ENCODE peak calls at places on chromosome 17, in seven cellular contexts. U is foreskin fibroblast, Y is ovary, V is AG04450, N is endodermal cell, B is HCT116, C is OCI-LY7. L is an unnamed sample.

GRCh38 chr17:80780381-80781187 is 211.1 kb upstream of the CHMP6 start:
- DNase-seq in B (no peak), N (no peak), U (no peak), Y (no peak), V (no peak), C (peak; percentile 95), L (no peak)

GRCh38 chr17:48748728-48749566 is 20.4 kb upstream of the HOXB13 start:
- DNase-seq in V (no peak), Y (no peak), N (no peak), U (no peak), B (no peak), C (no peak), L (no peak)

GRCh38 chr17:74296548-74296936 is 22.5 kb downstream of the DNAI2 start:
- DNase-seq in Y (peak; percentile 76), N (peak; percentile 94), B (peak; percentile 57), U (peak; percentile 47), V (no peak), C (peak; percentile 39), L (peak; percentile 86)

GRCh38 chr17:47811709-47812108 is 9.9 kb downstream of the OSBPL7 start:
- DNase-seq in V (no peak), Y (no peak), C (no peak), U (peak; percentile 23), B (no peak), N (no peak), L (no peak)

GRCh38 chr17:64209983-64210382 is 53.1 kb downstream of the TEX2 start:
- DNase-seq in N (no peak), V (no peak), Y (no peak), C (no peak), B (no peak), U (no peak), L (no peak)

GRCh38 chr17:43830510-43831145 is 2.3 kb downstream of the MPP3 start:
- DNase-seq in B (no peak), V (no peak), Y (no peak), U (no peak), C (no peak), N (no peak), L (no peak)

GRCh38 chr17:14805348-14805747 is 459.8 kb downstream of the PMP22 start:
- DNase-seq in B (no peak), U (no peak), C (peak; percentile 14), Y (no peak), N (peak; percentile 73), V (no peak), L (no peak)

GRCh38 chr17:31699281-31699680 is 159.8 kb downstream of the COPRS start:
- DNase-seq in N (no peak), U (no peak), B (no peak), C (no peak), Y (no peak), V (no peak), L (no peak)

GRCh38 chr17:72580321-72581127 is 459.7 kb downstream of the SOX9 start:
- DNase-seq in C (no peak), Y (no peak), U (no peak), V (no peak), B (no peak), N (peak; percentile 65), L (no peak)

GRCh38 chr17:9294661-9295210 is 273.4 kb downstream of the NTN1 start:
- DNase-seq in U (no peak), C (no peak), N (peak; percentile 38), B (no peak), Y (no peak), V (no peak), L (no peak)

GRCh38 chr17:67322039-67322787 is 44.2 kb downstream of the PSMD12 start:
- DNase-seq in U (no peak), V (no peak), Y (no peak), N (peak; percentile 92), C (no peak), B (no peak), L (peak; percentile 49)

GRCh38 chr17:40538936-40539705 is 26.2 kb downstream of the CCR7 start:
- DNase-seq in N (peak; percentile 90), C (no peak), V (no peak), U (no peak), B (no peak), Y (no peak), L (no peak)

GRCh38 chr17:58630883-58631522 is 60.8 kb downstream of the TEX14 start:
- DNase-seq in B (peak; percentile 98), Y (no peak), C (no peak), N (peak; percentile 95), V (no peak), U (no peak), L (peak; percentile 86)

GRCh38 chr17:27634026-27634335 is 3.0 kb downstream of the LGALS9 start:
- DNase-seq in V (no peak), U (no peak), C (no peak), B (no peak), Y (no peak), N (no peak), L (no peak)

GRCh38 chr17:40559016-40559853 is 6.0 kb downstream of the CCR7 start:
- DNase-seq in N (peak; percentile 47), U (peak; percentile 77), C (no peak), V (no peak), Y (no peak), B (no peak), L (no peak)

GRCh38 chr17:5526821-5527598 is 40.6 kb downstream of the MIS12 start:
- DNase-seq in C (no peak), U (peak; percentile 99), N (no peak), V (peak; percentile 91), Y (no peak), B (peak; percentile 75), L (peak; percentile 79)

GRCh38 chr17:27216836-27217235 is 77.1 kb upstream of the WSB1 start:
- DNase-seq in N (no peak), V (no peak), C (peak; percentile 70), U (no peak), Y (no peak), B (no peak), L (no peak)

GRCh38 chr17:9646556-9646905 is 1.2 kb downstream of the USP43 start:
- DNase-seq in N (peak; percentile 75), B (no peak), C (no peak), U (no peak), V (no peak), Y (no peak), L (no peak)

GRCh38 chr17:27980035-27980434 is 62.4 kb upstream of the NLK start:
- DNase-seq in B (no peak), V (peak; percentile 7), C (no peak), N (no peak), Y (no peak), U (no peak), L (no peak)

GRCh38 chr17:58120195-58120822 is 27.9 kb upstream of the OR4D1 start:
- DNase-seq in C (peak; percentile 55), Y (peak; percentile 30), U (peak; percentile 83), V (peak; percentile 18), N (peak; percentile 92), B (peak; percentile 33), L (peak; percentile 90)

GRCh38 chr17:17320911-17321220 is 17.7 kb downstream of the NT5M start:
- DNase-seq in U (no peak), V (no peak), Y (peak; percentile 6), C (no peak), B (no peak), N (peak; percentile 39), L (no peak)

GRCh38 chr17:40514013-40514875 is 12.8 kb upstream of the TNS4 start:
- DNase-seq in B (no peak), Y (no peak), V (no peak), C (no peak), U (no peak), N (peak; percentile 38), L (no peak)

DNA sequence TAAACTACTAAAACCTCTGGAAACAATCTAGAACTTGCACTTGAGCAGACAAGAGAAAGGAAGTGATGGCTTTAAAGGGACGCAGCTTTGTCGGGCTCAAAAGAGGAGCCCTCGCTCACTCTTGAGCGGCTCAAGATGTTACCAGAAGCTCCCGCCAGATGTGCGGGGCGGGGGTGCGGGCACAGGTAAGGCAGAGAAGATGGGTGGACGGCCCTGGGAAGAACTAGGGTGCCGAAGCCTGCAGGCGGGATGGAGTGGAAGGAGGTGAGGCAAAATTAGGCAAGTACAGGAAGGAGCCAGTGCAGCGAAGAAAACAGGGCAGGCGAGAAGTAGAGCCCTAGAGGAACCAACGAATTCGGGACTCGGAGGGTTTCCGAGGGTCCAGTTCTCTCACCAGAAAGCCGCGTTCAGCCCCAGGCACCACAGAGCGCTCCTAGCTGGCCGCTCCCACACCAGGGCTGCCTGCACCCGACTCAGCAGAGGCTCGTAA is 437 bp downstream of the RETREG3 start:
- DNase-seq in N (no peak), Y (no peak), C (peak; percentile 55), B (no peak), V (no peak), U (no peak), L (no peak)
- TF ChIP-seq CTCF in N (no peak), Y (no peak), C (no peak), B (no peak), V (peak; percentile 49), U (peak; percentile 44), L (peak; percentile 47)

GRCh38 chr17:78882546-78883089 is 20.4 kb downstream of the CEP295NL start:
- DNase-seq in Y (no peak), C (no peak), B (no peak), N (peak; percentile 68), V (no peak), U (no peak), L (no peak)
- H3K4me3 ChIP-seq in Y (no peak overlapping the region), C (no peak overlapping the region), B (peak overlapping the region; percentile 54), N (no peak overlapping the region), V (no peak overlapping the region), U (peak overlapping the region; percentile 3), L (no peak overlapping the region)

GRCh38 chr17:56868716-56869115 is 34.8 kb downstream of the DGKE start:
- DNase-seq in N (no peak), U (no peak), C (no peak), Y (no peak), V (no peak), B (no peak), L (no peak)

GRCh38 chr17:56867948-56868376 is 34.0 kb downstream of the DGKE start:
- DNase-seq in N (no peak), U (peak; percentile 78), Y (no peak), C (no peak), B (no peak), V (peak; percentile 3), L (no peak)

GRCh38 chr17:56863974-56864373 is 30.0 kb downstream of the DGKE start:
- DNase-seq in C (no peak), Y (no peak), U (no peak), B (no peak), V (no peak), N (no peak), L (no peak)

GRCh38 chr17:56866076-56866475 is 32.1 kb downstream of the DGKE start:
- DNase-seq in B (no peak), N (no peak), Y (no peak), U (no peak), C (no peak), V (no peak), L (no peak)

DNA sequence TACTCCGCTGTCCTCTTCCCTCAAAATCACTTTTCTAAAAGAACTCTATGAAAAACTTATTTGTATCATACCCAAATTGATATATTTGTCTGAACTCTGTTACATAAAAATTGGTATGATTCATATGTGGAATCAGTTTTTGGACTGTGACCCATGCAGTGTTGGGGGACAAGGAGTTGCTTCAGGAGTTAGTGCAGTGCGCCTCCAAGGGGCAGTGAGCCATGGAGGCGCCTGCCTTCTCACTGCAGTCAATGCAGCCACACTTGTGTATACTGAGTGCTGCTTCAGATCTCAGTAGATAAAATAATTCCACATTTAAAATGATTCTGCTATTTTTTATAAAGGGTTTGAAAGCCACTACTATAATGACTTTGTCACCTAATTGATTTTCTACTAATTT is 32.5 kb downstream of the DGKE start:
- DNase-seq in C (peak; percentile 8), B (no peak), N (no peak), U (no peak), V (no peak), Y (no peak), L (no peak)
- TF ChIP-seq CTCF in C (peak; percentile 50), B (peak; percentile 47), N (peak; percentile 52), U (no peak), V (no peak), Y (no peak), L (no peak)

GRCh38 chr17:77127735-77128361 is 12.9 kb upstream of the SEC14L1 start:
- DNase-seq in B (no peak), C (no peak), N (no peak), Y (no peak), U (no peak), V (no peak), L (peak; percentile 59)
- H3K4me3 ChIP-seq in B (no peak overlapping the region), C (no peak overlapping the region), N (no peak overlapping the region), Y (no peak overlapping the region), U (no peak overlapping the region), V (no peak overlapping the region), L (no peak overlapping the region)